ENCODE peak calls at places on chromosome 1, in ten cellular contexts. Y, V, O, A, B, H, I, F, X and N are unnamed samples.

GRCh38 chr1:213418268-213419068 is 367.4 kb downstream of the RPS6KC1 start:
- DNase-seq in Y (no peak), V (no peak), O (no peak), A (no peak), B (no peak), H (no peak), I (no peak), F (no peak), X (no peak), N (no peak)

GRCh38 chr1:103250441-103250861 is 142.1 kb upstream of the COL11A1 start:
- DNase-seq in Y (no peak), V (peak; percentile 93), O (no peak), A (no peak), B (no peak), H (no peak), I (no peak), F (no peak), X (no peak), N (no peak)

GRCh38 chr1:156407344-156407743 is 38.3 kb downstream of the RHBG start:
- DNase-seq in Y (no peak), V (no peak), O (no peak), A (no peak), B (no peak), H (no peak), I (no peak), F (peak; percentile 99), X (peak; percentile 91), N (no peak)

GRCh38 chr1:221740260-221740830 is 1.5 kb downstream of the DUSP10 start:
- DNase-seq in Y (no peak), V (no peak), O (no peak), A (no peak), B (no peak), H (no peak), I (no peak), F (no peak), X (no peak), N (no peak)

GRCh38 chr1:84693774-84694173 is 3.5 kb upstream of the SSX2IP start:
- DNase-seq in Y (no peak), V (no peak), O (no peak), A (no peak), B (no peak), H (no peak), I (no peak), F (no peak), X (no peak), N (no peak)

GRCh38 chr1:151003175-151003574 is 3.5 kb downstream of the MINDY1 start:
- DNase-seq in Y (no peak), V (no peak), O (no peak), A (no peak), B (no peak), H (no peak), I (no peak), F (no peak), X (no peak), N (no peak)

GRCh38 chr1:38571726-38572125 is 287.8 kb downstream of the RRAGC start:
- DNase-seq in Y (no peak), V (no peak), O (no peak), A (no peak), B (no peak), H (no peak), I (no peak), F (no peak), X (no peak), N (no peak)

GRCh38 chr1:6384962-6385672 is 8.4 kb downstream of the ACOT7 start:
- DNase-seq in Y (no peak), V (peak; percentile 17), O (no peak), A (no peak), B (no peak), H (no peak), I (no peak), F (peak; percentile 76), X (peak; percentile 67), N (no peak)

GRCh38 chr1:2194898-2195673 is 514 bp upstream of the FAAP20 start:
- DNase-seq in Y (no peak), V (peak; percentile 93), O (peak; percentile 98), A (peak; percentile 97), B (peak; percentile 80), H (peak; percentile 85), I (peak; percentile 82), F (peak; percentile 53), X (peak; percentile 33), N (peak; percentile 89)